ENCODE peak calls at places on chromosomes 16 and 17, in six cellular contexts. C, N, Z, O, V and G are unnamed samples.

GRCh38 chr16:84818133-84818532 is 1.7 kb upstream of the CRISPLD2 start:
- DNase-seq in C (no peak), N (no peak), Z (no peak), O (no peak), V (no peak), G (no peak)

GRCh38 chr16:29825145-29826044 is 5.1 kb downstream of the MVP start:
- DNase-seq in C (no peak), N (peak; percentile 41), Z (peak; percentile 75), O (peak; percentile 27), V (peak; percentile 90), G (no peak)

GRCh38 chr16:87705780-87706277 is 60.0 kb downstream of the KLHDC4 start:
- DNase-seq in C (no peak), N (peak; percentile 42), Z (no peak), O (no peak), V (no peak), G (no peak)

GRCh38 chr16:57474671-57475661 is 11.3 kb downstream of the DOK4 start:
- DNase-seq in C (no peak), N (no peak), Z (no peak), O (no peak), V (no peak), G (no peak)

GRCh38 chr16:76963614-76964315 is 227.2 kb upstream of the MON1B start:
- DNase-seq in C (no peak), N (no peak), Z (no peak), O (no peak), V (no peak), G (no peak)

GRCh38 chr16:67431077-67431804 is at the start of gene HSD11B2:
- DNase-seq in C (no peak), N (peak; percentile 91), Z (peak; percentile 52), O (peak; percentile 44), V (no peak), G (peak; percentile 79)

GRCh38 chr16:87834668-87835473 is 34.4 kb downstream of the SLC7A5 start:
- DNase-seq in C (no peak), N (no peak), Z (peak; percentile 39), O (no peak), V (peak; percentile 85), G (no peak)

GRCh38 chr16:19524866-19525723 is 1.4 kb downstream of the CCP110 start:
- DNase-seq in C (no peak), N (peak; percentile 25), Z (no peak), O (peak; percentile 77), V (no peak), G (no peak)

GRCh38 chr17:65572186-65572580 is 10.7 kb upstream of the AXIN2 start:
- DNase-seq in C (no peak), N (no peak), Z (no peak), O (no peak), V (no peak), G (no peak)

GRCh38 chr16:84826558-84826941 is 6.8 kb downstream of the CRISPLD2 start:
- DNase-seq in C (no peak), N (no peak), Z (peak; percentile 75), O (no peak), V (peak; percentile 96), G (no peak)

GRCh38 chr17:63626551-63627228 is 4.5 kb downstream of the MAP3K3 start:
- DNase-seq in C (no peak), N (no peak), Z (peak; percentile 51), O (no peak), V (no peak), G (no peak)

GRCh38 chr16:76195648-76196047 is 81.6 kb upstream of the CNTNAP4 start:
- DNase-seq in C (no peak), N (no peak), Z (no peak), O (no peak), V (no peak), G (no peak)

GRCh38 chr16:64702415-64702814 is 419.4 kb downstream of the CDH11 start:
- DNase-seq in C (no peak), N (no peak), Z (no peak), O (no peak), V (no peak), G (no peak)

GRCh38 chr16:67708368-67708771 is 10.7 kb downstream of the GFOD2 start:
- DNase-seq in C (no peak), N (no peak), Z (no peak), O (peak; percentile 36), V (peak; percentile 32), G (no peak)

GRCh38 chr17:9414471-9414870 is 161.1 kb downstream of the STX8 start:
- DNase-seq in C (no peak), N (no peak), Z (no peak), O (no peak), V (no peak), G (no peak)

GRCh38 chr16:76265434-76266045 is 11.7 kb upstream of the CNTNAP4 start:
- DNase-seq in C (no peak), N (peak; percentile 67), Z (peak; percentile 39), O (peak; percentile 11), V (no peak), G (peak; percentile 62)

GRCh38 chr17:35117984-35118383 is 1.7 kb downstream of the RAD51D start:
- DNase-seq in C (no peak), N (no peak), Z (peak; percentile 47), O (peak; percentile 34), V (no peak), G (no peak)

GRCh38 chr17:80817321-80817845 is 174.3 kb upstream of the CHMP6 start:
- DNase-seq in C (no peak), N (no peak), Z (no peak), O (no peak), V (peak; percentile 57), G (no peak)

GRCh38 chr17:28854457-28855382 is at the start of gene ERAL1:
- DNase-seq in C (peak; percentile 82), N (peak; percentile 94), Z (peak; percentile 90), O (peak; percentile 84), V (peak; percentile 93), G (peak; percentile 83)

GRCh38 chr17:28843810-28844137 is 1.2 kb upstream of the FAM222B start:
- DNase-seq in C (no peak), N (no peak), Z (no peak), O (no peak), V (peak; percentile 13), G (no peak)

GRCh38 chr17:28853295-28853694 is 1.5 kb upstream of the ERAL1 start:
- DNase-seq in C (no peak), N (no peak), Z (no peak), O (no peak), V (no peak), G (no peak)

GRCh38 chr17:28846231-28846630 is 3.6 kb upstream of the FAM222B start:
- DNase-seq in C (no peak), N (no peak), Z (no peak), O (peak; percentile 44), V (no peak), G (no peak)

GRCh38 chr17:28849281-28849680 is 5.5 kb upstream of the ERAL1 start:
- DNase-seq in C (no peak), N (no peak), Z (peak; percentile 22), O (no peak), V (no peak), G (no peak)
- TF ChIP-seq CTCF in C (no peak), N (no peak), Z (no peak), O (peak; percentile 11), V (no peak), G (no peak)

GRCh38 chr17:45584092-45585036 is 93.8 kb upstream of the PLEKHM1 start:
- DNase-seq in C (peak; percentile 86), N (peak; percentile 75), Z (peak; percentile 42), O (peak; percentile 50), V (peak; percentile 77), G (peak; percentile 82)
- TF ChIP-seq CTCF in C (no peak), N (no peak), Z (no peak), O (no peak), V (no peak), G (no peak)

GRCh38 chr16:55138298-55138697 is 185.7 kb upstream of the IRX6 start:
- DNase-seq in C (no peak), N (no peak), Z (no peak), O (no peak), V (no peak), G (no peak)

GRCh38 chr16:55136356-55136755 is 187.6 kb upstream of the IRX6 start:
- DNase-seq in C (no peak), N (no peak), Z (no peak), O (peak; percentile 56), V (no peak), G (no peak)

GRCh38 chr16:55133654-55134053 is 190.3 kb upstream of the IRX6 start:
- DNase-seq in C (no peak), N (no peak), Z (no peak), O (no peak), V (no peak), G (no peak)
- TF ChIP-seq CTCF in C (no peak), N (no peak), Z (no peak), O (no peak), V (no peak), G (no peak)

DNA sequence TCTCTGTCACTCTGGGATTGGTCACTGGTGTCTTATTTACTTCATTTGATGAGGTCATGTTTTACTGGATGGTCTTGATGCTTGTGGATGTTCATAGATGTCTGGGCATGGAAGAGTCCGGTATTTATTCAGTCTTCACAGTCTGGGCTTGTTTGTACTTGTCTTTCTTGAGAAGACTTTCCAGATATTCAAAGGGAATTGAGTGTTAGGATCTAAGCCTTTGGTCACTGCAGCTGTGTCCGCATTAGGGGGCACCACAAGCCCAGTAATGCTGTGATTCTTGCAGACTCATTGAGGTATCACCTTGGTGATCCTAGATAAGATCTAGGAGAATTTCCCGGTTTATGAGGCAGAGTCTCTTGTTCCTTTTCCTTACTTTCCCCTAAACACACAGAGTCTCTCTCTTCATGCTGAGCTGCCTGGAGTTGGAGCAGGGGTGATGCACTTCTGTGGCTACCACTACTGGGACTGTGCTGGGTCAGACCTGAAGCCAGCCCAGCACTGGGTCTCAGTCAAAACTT is 214.7 kb downstream of the SPECC1 start:
- DNase-seq in C (no peak), N (no peak), Z (no peak), O (peak; percentile 90), V (no peak), G (no peak)
- TF ChIP-seq CTCF in C (no peak), N (peak; percentile 5), Z (no peak), O (no peak), V (no peak), G (no peak)

GRCh38 chr16:17543073-17543472 is 72.3 kb upstream of the XYLT1 start:
- DNase-seq in C (no peak), N (no peak), Z (no peak), O (no peak), V (no peak), G (no peak)

GRCh38 chr16:17544304-17544703 is 73.5 kb upstream of the XYLT1 start:
- DNase-seq in C (no peak), N (no peak), Z (no peak), O (no peak), V (no peak), G (no peak)

GRCh38 chr16:17541324-17541723 is 70.6 kb upstream of the XYLT1 start:
- DNase-seq in C (no peak), N (no peak), Z (no peak), O (no peak), V (no peak), G (no peak)

GRCh38 chr16:17548825-17549224 is 78.1 kb upstream of the XYLT1 start:
- DNase-seq in C (no peak), N (no peak), Z (no peak), O (no peak), V (no peak), G (no peak)

DNA sequence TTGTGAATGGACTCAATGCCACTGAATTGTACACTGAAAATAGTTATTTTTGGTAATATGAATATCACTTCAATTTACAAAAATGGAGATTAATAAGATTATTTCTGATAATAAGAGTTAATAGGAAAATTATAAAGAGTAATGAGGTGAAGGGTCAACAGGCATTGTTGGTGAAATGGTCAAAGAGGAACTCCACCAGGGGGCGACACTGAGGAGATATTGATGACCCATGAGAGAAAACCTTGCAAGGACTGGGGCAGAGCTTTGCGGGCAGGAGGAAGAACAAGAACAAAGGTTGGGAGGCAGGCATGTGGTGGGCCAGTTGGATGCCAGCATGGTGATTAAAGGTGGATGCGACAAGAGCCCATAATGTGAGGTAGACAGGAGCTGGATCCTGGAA is 74.0 kb upstream of the XYLT1 start:
- DNase-seq in C (no peak), N (peak; percentile 47), Z (no peak), O (no peak), V (no peak), G (no peak)
- TF ChIP-seq CTCF in C (peak; percentile 62), N (peak; percentile 55), Z (no peak), O (no peak), V (no peak), G (peak; percentile 49)